ENCODE peak calls at places on chromosomes 5 and 9, in ten cellular contexts. X, D, E, Z, H, J, I, P, S and L are unnamed samples.

GRCh38 chr5:80229902-80230255 is 26.0 kb downstream of the SERINC5 start:
- DNase-seq in X (no peak), D (no peak), E (no peak), Z (no peak), H (no peak), J (peak; percentile 31), I (no peak), P (no peak), S (peak; percentile 70), L (no peak)

GRCh38 chr5:132595624-132596023 is 38.8 kb downstream of the RAD50 start:
- DNase-seq in X (no peak), D (no peak), E (no peak), Z (no peak), H (no peak), J (no peak), I (no peak), P (no peak), S (no peak), L (no peak)

GRCh38 chr5:22889714-22890113 is 36.6 kb upstream of the CDH12 start:
- DNase-seq in X (no peak), D (no peak), E (no peak), Z (no peak), H (no peak), J (no peak), I (no peak), P (no peak), S (no peak), L (peak; percentile 18)

GRCh38 chr9:16221822-16222547 is 648.5 kb downstream of the BNC2 start:
- DNase-seq in X (no peak), D (no peak), E (no peak), Z (no peak), H (no peak), J (no peak), I (no peak), P (no peak), S (no peak), L (no peak)

GRCh38 chr5:118397231-118397630 is 591.1 kb downstream of the DTWD2 start:
- DNase-seq in X (no peak), D (no peak), E (no peak), Z (no peak), H (no peak), J (no peak), I (no peak), P (no peak), S (no peak), L (no peak)

GRCh38 chr5:81302596-81302995 is 1.2 kb downstream of the ZCCHC9 start:
- DNase-seq in X (no peak), D (no peak), E (no peak), Z (no peak), H (no peak), J (no peak), I (no peak), P (no peak), S (no peak), L (no peak)

GRCh38 chr9:4662108-4662988 is at the start of gene PLPP6:
- DNase-seq in X (peak; percentile 70), D (peak; percentile 66), E (peak; percentile 87), Z (peak; percentile 93), H (peak; percentile 88), J (peak; percentile 91), I (peak; percentile 87), P (peak; percentile 92), S (peak; percentile 98), L (peak; percentile 81)

GRCh38 chr9:128733256-128733655 is 9.3 kb upstream of the ZDHHC12 start:
- DNase-seq in X (no peak), D (no peak), E (peak; percentile 47), Z (peak; percentile 72), H (peak; percentile 58), J (peak; percentile 96), I (peak; percentile 57), P (peak; percentile 83), S (peak; percentile 98), L (peak; percentile 77)

GRCh38 chr9:132645306-132645705 is 24.5 kb downstream of the DDX31 start:
- DNase-seq in X (no peak), D (no peak), E (no peak), Z (no peak), H (no peak), J (no peak), I (no peak), P (no peak), S (no peak), L (no peak)

GRCh38 chr9:32820322-32820721 is 37.0 kb downstream of the TMEM215 start:
- DNase-seq in X (no peak), D (no peak), E (no peak), Z (no peak), H (no peak), J (no peak), I (no peak), P (no peak), S (no peak), L (no peak)

GRCh38 chr5:60585618-60586017 is 114.3 kb downstream of the DEPDC1B start:
- DNase-seq in X (no peak), D (no peak), E (no peak), Z (no peak), H (no peak), J (no peak), I (no peak), P (no peak), S (no peak), L (no peak)

GRCh38 chr9:254516-254915 is 39.9 kb downstream of the DOCK8 start:
- DNase-seq in X (no peak), D (no peak), E (no peak), Z (no peak), H (no peak), J (no peak), I (no peak), P (no peak), S (no peak), L (no peak)

GRCh38 chr5:76113103-76113502 is 29.9 kb downstream of the SV2C start:
- DNase-seq in X (no peak), D (no peak), E (no peak), Z (no peak), H (no peak), J (no peak), I (no peak), P (no peak), S (no peak), L (no peak)

GRCh38 chr5:76106149-76106548 is 23.0 kb downstream of the SV2C start:
- DNase-seq in X (no peak), D (no peak), E (no peak), Z (no peak), H (no peak), J (no peak), I (no peak), P (no peak), S (no peak), L (no peak)

GRCh38 chr5:76114192-76114795 is 31.1 kb downstream of the SV2C start:
- DNase-seq in X (no peak), D (no peak), E (no peak), Z (no peak), H (no peak), J (no peak), I (no peak), P (peak; percentile 33), S (no peak), L (no peak)

GRCh38 chr5:76111510-76112174 is 28.5 kb downstream of the SV2C start:
- DNase-seq in X (no peak), D (no peak), E (no peak), Z (no peak), H (no peak), J (no peak), I (no peak), P (peak; percentile 27), S (no peak), L (no peak)
- TF ChIP-seq CTCF in X (no peak), D (no peak), E (no peak), Z (no peak), H (no peak), J (no peak), I (no peak), P (no peak), S (no peak), L (no peak)

DNA sequence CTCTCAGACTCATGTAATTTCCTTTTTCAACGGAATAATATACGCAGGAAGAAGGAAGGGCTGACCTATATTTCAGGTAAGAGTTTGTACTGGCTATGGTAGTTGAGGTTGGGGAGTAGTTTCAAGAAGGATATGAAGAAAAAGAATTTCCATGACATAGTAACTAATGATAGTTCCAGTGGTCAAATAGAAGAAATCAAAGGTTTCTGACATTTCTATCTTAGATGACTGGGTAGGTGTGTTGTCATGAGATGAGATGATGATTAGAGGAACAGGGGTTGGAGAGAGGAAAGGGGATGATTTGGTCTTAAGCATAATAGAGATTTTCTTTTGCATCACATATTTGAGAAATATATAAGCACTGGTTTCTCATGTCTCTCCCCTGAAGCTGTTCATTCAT is 166.0 kb downstream of the SPATA31D1 start:
- DNase-seq in X (no peak), D (no peak), E (no peak), Z (no peak), H (no peak), J (no peak), I (no peak), P (no peak), S (no peak), L (no peak)
- H3K27ac ChIP-seq in X (no peak overlapping the region), D (no peak overlapping the region), E (no peak overlapping the region), Z (no peak overlapping the region), H (no peak overlapping the region), J (no peak overlapping the region), I (no peak overlapping the region), P (no peak overlapping the region), S (no peak overlapping the region), L (no peak overlapping the region)

DNA sequence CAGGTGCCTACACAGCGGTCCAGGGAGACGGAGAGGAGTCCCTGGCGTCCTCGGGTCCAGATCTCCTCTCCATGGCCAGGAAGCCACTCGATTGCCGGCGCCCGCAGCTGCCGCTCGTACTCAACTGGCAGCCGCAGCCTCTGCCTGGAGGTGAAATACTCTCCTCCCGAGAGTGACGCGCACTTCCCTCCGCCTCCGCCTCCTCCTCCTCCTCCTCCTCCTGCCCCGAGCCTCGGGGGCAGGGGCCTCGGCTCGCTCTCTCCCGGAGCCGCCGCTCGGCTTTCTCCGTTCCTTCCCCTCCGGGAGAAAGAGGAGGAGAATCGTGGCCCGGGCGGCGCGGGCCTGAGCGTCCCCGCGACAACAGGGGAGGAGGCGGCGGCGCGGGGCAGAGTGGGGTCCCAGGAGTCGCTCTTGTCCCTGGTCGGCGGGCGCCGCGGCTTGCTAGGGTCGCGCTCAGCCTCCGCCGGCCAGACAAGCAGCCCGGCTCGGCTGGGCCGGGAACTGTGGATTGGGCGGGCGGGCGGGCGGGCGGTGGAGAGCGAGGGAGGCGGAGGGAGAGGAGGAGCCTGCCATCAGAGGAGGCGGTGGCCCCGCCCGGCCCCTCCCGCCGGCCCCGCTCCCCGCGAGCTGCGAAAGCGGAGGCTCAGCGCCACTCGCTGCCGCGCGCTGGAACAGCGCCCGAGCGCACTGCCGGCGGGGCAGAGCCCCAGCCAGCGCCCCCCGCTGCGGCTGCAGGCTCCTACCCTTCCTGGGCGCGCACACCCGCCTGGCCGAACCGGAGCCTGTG is at the start of gene CEMIP2:
- DNase-seq in X (peak; percentile 90), D (peak; percentile 83), E (peak; percentile 87), Z (peak; percentile 94), H (peak; percentile 91), J (peak; percentile 89), I (peak; percentile 89), P (peak; percentile 94), S (peak; percentile 96), L (peak; percentile 89)
- TF ChIP-seq CTCF in X (peak; percentile 63), D (peak; percentile 58), E (no peak), Z (peak; percentile 55), H (peak; percentile 14), J (peak; percentile 71), I (no peak), P (peak; percentile 56), S (peak; percentile 56), L (peak; percentile 61)

DNA sequence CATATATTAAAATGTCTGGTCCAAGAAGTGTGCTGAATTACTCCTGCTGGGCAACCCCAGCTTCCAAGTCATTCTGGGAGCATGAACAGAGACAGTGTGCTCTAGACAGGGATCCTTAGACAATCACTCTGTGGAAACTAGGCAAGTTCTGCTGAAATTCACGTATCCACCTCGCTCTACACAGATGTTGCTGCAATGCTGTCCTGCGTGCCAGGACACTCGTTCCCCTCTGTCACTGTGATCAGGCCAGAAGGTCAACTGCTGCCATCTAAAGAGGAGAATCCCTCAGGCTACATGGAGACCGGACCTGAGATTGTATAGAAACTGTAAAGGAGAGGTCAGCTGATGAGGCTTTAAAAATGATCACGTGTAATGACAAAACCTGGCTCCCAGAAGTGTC is 80.1 kb downstream of the PRRT1B start:
- DNase-seq in X (no peak), D (no peak), E (no peak), Z (no peak), H (no peak), J (no peak), I (no peak), P (no peak), S (no peak), L (no peak)
- H3K27ac ChIP-seq in X (no peak overlapping the region), D (no peak overlapping the region), E (no peak overlapping the region), Z (no peak overlapping the region), H (peak overlapping the region; percentile 73), J (no peak overlapping the region), I (peak overlapping the region; percentile 46), P (peak overlapping the region; percentile 92), S (peak overlapping the region; percentile 91), L (peak overlapping the region; percentile 29)